ENCODE peak calls at places on chromosomes 1 and 21, in four cellular contexts. One of them, this sample, is unnamed.

GRCh38 chr1:114075546-114076249 is 78.0 kb downstream of the SYT6 start:
- DNase-seq in GM12878: peak
- DNase-seq in H1: no peak
- DNase-seq in HepG2: no peak
- DNase-seq in this sample: no peak

GRCh38 chr21:31030367-31031106 is 7.7 kb downstream of the KRTAP19-8 start:
- DNase-seq in H1: no peak
- DNase-seq in GM12878: peak
- DNase-seq in HepG2: no peak
- DNase-seq in this sample: no peak

GRCh38 chr21:46226146-46226545 is 2.4 kb downstream of the LSS start:
- DNase-seq in GM12878: no peak
- DNase-seq in H1: no peak
- DNase-seq in HepG2: no peak
- DNase-seq in this sample: no peak

GRCh38 chr1:112507896-112508241 is 896 bp upstream of the WNT2B start:
- DNase-seq in H1: peak
- DNase-seq in HepG2: no peak
- DNase-seq in GM12878: no peak
- DNase-seq in this sample: no peak

GRCh38 chr1:96538883-96539282 is 182.7 kb upstream of the PTBP2 start:
- DNase-seq in HepG2: no peak
- DNase-seq in H1: no peak
- DNase-seq in GM12878: no peak
- DNase-seq in this sample: no peak

GRCh38 chr1:37479255-37480124 is 5.1 kb downstream of the ZC3H12A start:
- DNase-seq in GM12878: peak
- DNase-seq in H1: no peak
- DNase-seq in HepG2: peak
- DNase-seq in this sample: peak

GRCh38 chr21:37253991-37254390 is 13.1 kb downstream of the VPS26C start:
- DNase-seq in GM12878: no peak
- DNase-seq in HepG2: no peak
- DNase-seq in H1: no peak
- DNase-seq in this sample: no peak

GRCh38 chr1:28021064-28021463 is 61.3 kb downstream of the XKR8 start:
- DNase-seq in H1: no peak
- DNase-seq in GM12878: no peak
- DNase-seq in HepG2: no peak
- DNase-seq in this sample: no peak

GRCh38 chr1:207884276-207885029 is 26.5 kb downstream of the CD34 start:
- DNase-seq in GM12878: no peak
- DNase-seq in H1: no peak
- DNase-seq in HepG2: no peak
- DNase-seq in this sample: no peak

GRCh38 chr1:22507582-22507981 is 55.7 kb upstream of the EPHA8 start:
- DNase-seq in HepG2: no peak
- DNase-seq in H1: no peak
- DNase-seq in GM12878: no peak
- DNase-seq in this sample: no peak

GRCh38 chr1:208047476-208047934 is 136.6 kb upstream of the CD34 start:
- DNase-seq in H1: no peak
- DNase-seq in GM12878: no peak
- DNase-seq in HepG2: peak
- DNase-seq in this sample: no peak

GRCh38 chr1:25998075-25998761 is 355 bp upstream of the PAFAH2 start:
- DNase-seq in HepG2: peak
- DNase-seq in H1: peak
- DNase-seq in GM12878: peak
- DNase-seq in this sample: peak

GRCh38 chr1:184110253-184111204 is 59.0 kb downstream of the TSEN15 start:
- DNase-seq in GM12878: no peak
- DNase-seq in H1: no peak
- DNase-seq in HepG2: no peak
- DNase-seq in this sample: no peak

GRCh38 chr1:206105612-206106011 is 11.6 kb downstream of the AVPR1B start:
- DNase-seq in GM12878: no peak
- DNase-seq in HepG2: peak
- DNase-seq in H1: peak
- DNase-seq in this sample: no peak

GRCh38 chr1:213120386-213120785 is 69.3 kb downstream of the RPS6KC1 start:
- DNase-seq in GM12878: no peak
- DNase-seq in H1: no peak
- DNase-seq in HepG2: no peak
- DNase-seq in this sample: no peak

GRCh38 chr21:42031241-42031640 is 21.1 kb upstream of the ZBTB21 start:
- DNase-seq in H1: no peak
- DNase-seq in GM12878: no peak
- DNase-seq in HepG2: no peak
- DNase-seq in this sample: no peak

GRCh38 chr1:7110306-7110705 is 325.1 kb downstream of the CAMTA1 start:
- DNase-seq in HepG2: no peak
- DNase-seq in H1: no peak
- DNase-seq in GM12878: no peak
- DNase-seq in this sample: no peak

GRCh38 chr1:60265560-60266535 is 192.3 kb upstream of the C1orf87 start:
- DNase-seq in HepG2: peak
- DNase-seq in GM12878: no peak
- DNase-seq in H1: no peak
- DNase-seq in this sample: no peak

GRCh38 chr21:44392916-44393315 is 39.5 kb downstream of the TRPM2 start:
- DNase-seq in GM12878: no peak
- DNase-seq in HepG2: no peak
- DNase-seq in H1: no peak
- DNase-seq in this sample: no peak

GRCh38 chr1:94236021-94236491 is 1.3 kb downstream of the ARHGAP29 start:
- DNase-seq in HepG2: no peak
- DNase-seq in GM12878: no peak
- DNase-seq in H1: no peak
- DNase-seq in this sample: no peak

GRCh38 chr1:9909222-9910046 is 635 bp downstream of the CTNNBIP1 start:
- DNase-seq in HepG2: no peak
- DNase-seq in GM12878: no peak
- DNase-seq in H1: no peak
- DNase-seq in this sample: no peak

GRCh38 chr1:93905734-93906133 is 3.5 kb downstream of the GCLM start:
- DNase-seq in GM12878: no peak
- DNase-seq in HepG2: peak
- DNase-seq in H1: no peak
- DNase-seq in this sample: no peak

GRCh38 chr1:155261401-155261887 is 716 bp downstream of the SCAMP3 start:
- DNase-seq in HepG2: no peak
- DNase-seq in H1: no peak
- DNase-seq in GM12878: no peak
- DNase-seq in this sample: peak

GRCh38 chr21:26795866-26796329 is 49.3 kb downstream of the ADAMTS1 start:
- DNase-seq in HepG2: no peak
- DNase-seq in H1: no peak
- DNase-seq in GM12878: no peak
- DNase-seq in this sample: no peak

GRCh38 chr1:11707621-11708276 is 16.2 kb downstream of the DRAXIN start:
- DNase-seq in H1: no peak
- DNase-seq in GM12878: no peak
- DNase-seq in HepG2: peak
- DNase-seq in this sample: no peak

GRCh38 chr1:48560577-48560976 is 88.6 kb upstream of the SPATA6 start:
- DNase-seq in H1: no peak
- DNase-seq in HepG2: no peak
- DNase-seq in GM12878: no peak
- DNase-seq in this sample: no peak

GRCh38 chr1:98921817-98922216 is 82.8 kb downstream of the PLPPR5 start:
- DNase-seq in HepG2: no peak
- DNase-seq in GM12878: no peak
- DNase-seq in H1: no peak
- DNase-seq in this sample: no peak

GRCh38 chr21:23249760-23250159 is 2251.6 kb downstream of the NCAM2 start:
- DNase-seq in H1: no peak
- DNase-seq in GM12878: no peak
- DNase-seq in HepG2: no peak
- DNase-seq in this sample: no peak

GRCh38 chr1:36136535-36136934 is 11.5 kb upstream of the COL8A2 start:
- DNase-seq in H1: no peak
- DNase-seq in GM12878: no peak
- DNase-seq in HepG2: no peak
- DNase-seq in this sample: no peak

GRCh38 chr1:186498695-186499389 is 37.9 kb upstream of the PDC start:
- DNase-seq in HepG2: no peak
- DNase-seq in H1: no peak
- DNase-seq in GM12878: no peak
- DNase-seq in this sample: no peak

GRCh38 chr1:56672579-56672978 is 27.5 kb downstream of the PRKAA2 start:
- DNase-seq in H1: no peak
- DNase-seq in GM12878: no peak
- DNase-seq in HepG2: no peak
- DNase-seq in this sample: no peak

GRCh38 chr1:3669971-3670431 is 17.7 kb downstream of the TP73 start:
- DNase-seq in HepG2: no peak
- DNase-seq in H1: no peak
- DNase-seq in GM12878: no peak
- DNase-seq in this sample: no peak

DNA sequence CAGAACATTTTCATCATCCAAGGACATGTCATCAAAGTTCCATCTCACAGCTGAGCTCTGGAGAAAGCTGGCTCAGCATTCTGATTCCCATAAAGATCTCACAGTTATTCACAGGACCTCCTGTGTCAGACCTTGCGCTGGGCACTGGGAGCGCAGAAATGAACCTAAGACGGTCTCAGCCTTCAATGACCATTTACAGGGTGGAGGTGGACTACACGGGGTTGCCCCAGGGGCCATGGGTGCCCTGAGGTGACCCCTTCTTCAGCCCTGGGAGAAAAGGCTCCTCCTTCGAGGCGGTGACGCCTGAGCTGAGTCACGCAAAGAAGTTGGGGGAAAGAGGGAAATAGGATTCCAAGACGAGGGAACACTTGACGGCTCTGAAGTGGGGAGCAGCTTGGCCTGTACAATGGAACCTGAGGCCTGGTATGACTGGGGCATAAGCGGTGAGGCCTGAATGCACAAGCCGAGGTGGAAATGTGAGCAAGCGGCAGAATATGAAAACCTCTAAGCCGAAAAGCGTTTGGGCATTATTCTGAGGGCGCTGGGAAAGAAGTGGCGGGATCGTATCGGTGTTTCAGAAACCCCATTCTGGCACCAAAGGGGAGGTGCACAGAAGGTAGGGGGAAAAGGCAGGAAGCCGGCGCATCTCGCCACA is 787 bp downstream of the CC2D1B start:
- DNase-seq in GM12878: no peak
- DNase-seq in H1: peak
- DNase-seq in HepG2: no peak
- DNase-seq in this sample: peak
- TF ChIP-seq GABPA in GM12878: no peak
- TF ChIP-seq GABPA in H1: no peak
- TF ChIP-seq GABPA in HepG2: no peak
- TF ChIP-seq GABPA in this sample: no peak

GRCh38 chr1:88685239-88685604 is 1.1 kb downstream of the PKN2 start:
- DNase-seq in H1: no peak
- DNase-seq in HepG2: no peak
- DNase-seq in GM12878: no peak
- DNase-seq in this sample: no peak

GRCh38 chr1:88683516-88683847 is 591 bp upstream of the PKN2 start:
- DNase-seq in GM12878: no peak
- DNase-seq in HepG2: no peak
- DNase-seq in H1: no peak
- DNase-seq in this sample: no peak

GRCh38 chr1:88681223-88681622 is 2.9 kb upstream of the PKN2 start:
- DNase-seq in GM12878: no peak
- DNase-seq in H1: no peak
- DNase-seq in HepG2: no peak
- DNase-seq in this sample: no peak

GRCh38 chr1:88684482-88685238 is 587 bp downstream of the PKN2 start:
- DNase-seq in HepG2: peak
- DNase-seq in H1: peak
- DNase-seq in GM12878: no peak
- DNase-seq in this sample: no peak

DNA sequence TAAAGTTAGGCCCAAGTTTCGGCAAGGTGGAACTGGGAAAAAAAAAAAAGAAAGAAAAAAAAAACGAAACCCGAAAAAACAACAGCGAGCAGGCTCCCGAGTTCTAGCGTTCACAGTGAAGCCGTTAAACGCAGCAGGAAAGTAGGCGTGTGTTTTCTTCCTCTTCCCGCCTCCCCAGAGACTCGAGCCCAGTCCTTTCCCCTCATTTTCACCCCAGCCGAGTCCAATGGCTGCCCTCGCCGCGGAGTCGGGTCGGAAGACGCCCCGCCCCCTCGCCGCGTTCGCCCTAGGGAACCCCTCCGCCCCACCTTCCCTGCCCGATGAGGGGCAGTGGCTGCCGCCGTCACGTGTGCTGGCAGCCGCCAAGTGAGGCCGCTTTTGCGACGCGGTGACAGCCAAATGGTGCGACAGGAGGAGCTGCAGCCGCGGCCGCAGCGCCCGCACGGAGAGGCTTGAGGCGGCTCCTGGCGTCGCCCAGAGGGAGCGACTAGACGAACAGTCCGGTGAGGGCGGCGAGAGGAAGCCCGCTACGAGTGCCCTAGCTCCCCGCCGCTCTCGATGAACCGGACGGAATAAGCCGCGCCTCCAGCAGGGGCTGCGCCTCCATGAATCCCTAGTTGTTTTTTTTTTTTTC is at the start of gene PKN2:
- DNase-seq in HepG2: peak
- DNase-seq in GM12878: peak
- DNase-seq in H1: peak
- DNase-seq in this sample: peak
- TF ChIP-seq POLR2AphosphoS5 in HepG2: peak
- TF ChIP-seq POLR2AphosphoS5 in GM12878: peak
- TF ChIP-seq POLR2AphosphoS5 in H1: peak
- TF ChIP-seq POLR2AphosphoS5 in this sample: peak

GRCh38 chr1:43982241-43982640 is 3.2 kb downstream of the B4GALT2 start:
- DNase-seq in HepG2: no peak
- DNase-seq in GM12878: no peak
- DNase-seq in H1: no peak
- DNase-seq in this sample: no peak
- TF ChIP-seq GABPA in HepG2: no peak
- TF ChIP-seq GABPA in GM12878: no peak
- TF ChIP-seq GABPA in H1: no peak
- TF ChIP-seq GABPA in this sample: no peak

DNA sequence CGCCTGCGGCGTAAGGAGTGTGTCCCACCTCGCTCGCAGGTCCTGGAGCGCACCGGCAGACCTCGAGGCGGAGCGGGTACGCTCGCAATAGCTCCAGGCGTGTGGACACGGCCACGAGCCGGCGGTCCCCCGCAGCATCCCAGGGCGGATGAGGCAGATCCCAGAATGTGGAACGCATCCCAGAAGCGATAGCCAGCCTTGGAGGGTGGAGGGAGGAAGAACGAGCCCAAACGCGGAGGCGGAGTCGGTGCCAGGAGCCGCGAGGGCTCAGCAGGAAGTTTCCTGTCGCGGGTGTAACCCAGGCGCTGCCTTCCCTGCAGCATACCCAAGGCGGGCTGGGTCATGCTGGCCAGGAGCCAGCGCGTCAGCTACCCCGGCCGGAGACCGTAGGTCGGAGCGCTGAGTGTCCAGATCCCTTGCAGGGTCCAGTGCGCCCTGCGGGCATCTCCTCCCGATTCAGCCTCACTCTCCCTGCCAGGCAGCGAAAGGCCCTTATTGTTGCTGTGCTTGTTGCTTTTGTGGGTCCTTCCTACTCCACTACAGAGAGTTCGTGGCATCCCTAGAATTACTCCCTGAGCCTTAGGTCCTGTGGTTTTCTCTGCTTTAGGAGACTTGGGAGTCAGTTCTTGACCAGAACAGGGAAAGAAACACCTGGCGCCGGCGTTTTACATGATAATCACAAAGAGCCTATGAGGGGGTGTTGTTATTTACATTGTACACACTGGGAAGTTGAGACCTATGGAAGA is 27.7 kb downstream of the STYXL2 start:
- DNase-seq in H1: peak
- DNase-seq in HepG2: no peak
- DNase-seq in GM12878: no peak
- DNase-seq in this sample: no peak
- TF ChIP-seq POLR2AphosphoS5 in H1: no peak
- TF ChIP-seq POLR2AphosphoS5 in HepG2: no peak
- TF ChIP-seq POLR2AphosphoS5 in GM12878: no peak
- TF ChIP-seq POLR2AphosphoS5 in this sample: no peak